ENCODE peak calls at places on chromosome 10, in five cellular contexts. K is SK-N-SH, T is stomach, C is transverse colon, W is HCT116. I is an unnamed sample.

GRCh38 chr10:89351402-89352038 is 23.7 kb downstream of the IFIT3 start:
- DNase-seq in T (no peak), C (no peak), K (no peak), W (no peak), I (no peak)

GRCh38 chr10:128051548-128051947 is 74.7 kb downstream of the MKI67 start:
- DNase-seq in W (no peak), T (no peak), C (no peak), K (no peak), I (peak; percentile 73)

GRCh38 chr10:18501198-18501597 is 150.2 kb downstream of the NSUN6 start:
- DNase-seq in C (no peak), K (no peak), W (no peak), T (no peak), I (no peak)

GRCh38 chr10:118735294-118735693 is 19.5 kb downstream of the CACUL1 start:
- DNase-seq in C (no peak), T (no peak), W (no peak), K (no peak), I (no peak)

GRCh38 chr10:49761789-49762565 is at the start of gene OGDHL:
- DNase-seq in T (peak; percentile 46), C (peak; percentile 27), K (peak; percentile 97), W (peak; percentile 26), I (peak; percentile 81)

GRCh38 chr10:107104026-107104652 is 60.4 kb downstream of the SORCS1 start:
- DNase-seq in T (no peak), K (no peak), W (no peak), C (no peak), I (no peak)

GRCh38 chr10:32210306-32211045 is 136.5 kb downstream of the EPC1 start:
- DNase-seq in W (peak; percentile 74), C (peak; percentile 24), K (peak; percentile 58), T (no peak), I (no peak)

GRCh38 chr10:7457478-7458316 is 46.9 kb upstream of the SFMBT2 start:
- DNase-seq in K (no peak), W (no peak), T (no peak), C (no peak), I (no peak)

GRCh38 chr10:88114368-88114767 is 250.9 kb downstream of the PTEN start:
- DNase-seq in K (peak; percentile 36), W (peak; percentile 35), T (peak; percentile 65), C (peak; percentile 29), I (no peak)

GRCh38 chr10:48414778-48415177 is 108.3 kb downstream of the MAPK8 start:
- DNase-seq in W (no peak), K (no peak), T (no peak), C (no peak), I (no peak)

GRCh38 chr10:59711871-59712491 is 2.3 kb upstream of the SLC16A9 start:
- DNase-seq in W (no peak), K (peak; percentile 68), C (no peak), T (no peak), I (no peak)

GRCh38 chr10:86668297-86669165 is at the start of gene LDB3:
- DNase-seq in T (peak; percentile 33), W (no peak), C (peak; percentile 31), K (peak; percentile 65), I (no peak)

GRCh38 chr10:110151871-110152270 is 55.5 kb upstream of the MXI1 start:
- DNase-seq in T (no peak), W (no peak), C (no peak), K (no peak), I (no peak)

GRCh38 chr10:36256905-36257304 is 614.8 kb upstream of the FZD8 start:
- DNase-seq in T (no peak), K (no peak), W (no peak), C (no peak), I (no peak)

GRCh38 chr10:3272300-3272699 is 99.7 kb upstream of the PITRM1 start:
- DNase-seq in K (no peak), W (no peak), C (no peak), T (no peak), I (no peak)

GRCh38 chr10:75070478-75071163 is 40.8 kb upstream of the SAMD8 start:
- DNase-seq in W (no peak), T (no peak), C (no peak), K (peak; percentile 38), I (peak; percentile 41)

GRCh38 chr10:8568401-8568800 is 513.9 kb downstream of the GATA3 start:
- DNase-seq in C (no peak), K (no peak), T (peak; percentile 37), W (no peak), I (no peak)

GRCh38 chr10:78981970-78982281 is 86.8 kb upstream of the ZMIZ1 start:
- DNase-seq in W (no peak), C (no peak), K (no peak), T (no peak), I (no peak)

GRCh38 chr10:70714961-70715360 is 42.7 kb downstream of the ADAMTS14 start:
- DNase-seq in K (no peak), T (no peak), C (no peak), W (no peak), I (no peak)

GRCh38 chr10:79602953-79603352 is 7.8 kb upstream of the SFTPA1 start:
- DNase-seq in W (no peak), K (no peak), C (no peak), T (no peak), I (no peak)

GRCh38 chr10:93921338-93921737 is 27.6 kb downstream of the SLC35G1 start:
- DNase-seq in T (no peak), C (peak; percentile 13), W (no peak), K (peak; percentile 5), I (no peak)

GRCh38 chr10:99364125-99364524 is 35.0 kb downstream of the CNNM1 start:
- DNase-seq in K (no peak), T (no peak), W (no peak), C (no peak), I (no peak)

GRCh38 chr10:2979267-2979660 is 88.1 kb upstream of the PFKP start:
- DNase-seq in T (no peak), C (no peak), W (no peak), K (no peak), I (no peak)

GRCh38 chr10:106609867-106610266 is 554.6 kb downstream of the SORCS1 start:
- DNase-seq in K (peak; percentile 8), W (no peak), T (no peak), C (no peak), I (no peak)

GRCh38 chr10:97327348-97328294 is 6.9 kb downstream of the FRAT2 start:
- DNase-seq in W (no peak), K (no peak), C (no peak), T (peak; percentile 40), I (no peak)

GRCh38 chr10:13268841-13269240 is 31.0 kb downstream of the PHYH start:
- DNase-seq in T (no peak), C (no peak), W (no peak), K (no peak), I (no peak)

GRCh38 chr10:122703483-122704448 is 4.1 kb upstream of the C10orf120 start:
- DNase-seq in C (peak; percentile 59), K (peak; percentile 79), T (peak; percentile 69), W (peak; percentile 47), I (peak; percentile 83)

GRCh38 chr10:121461307-121461706 is 136.9 kb downstream of the FGFR2 start:
- DNase-seq in K (no peak), T (no peak), W (no peak), C (no peak), I (no peak)

GRCh38 chr10:78898341-78899097 is 170.2 kb upstream of the ZMIZ1 start:
- DNase-seq in K (no peak), T (no peak), W (no peak), C (no peak), I (no peak)

DNA sequence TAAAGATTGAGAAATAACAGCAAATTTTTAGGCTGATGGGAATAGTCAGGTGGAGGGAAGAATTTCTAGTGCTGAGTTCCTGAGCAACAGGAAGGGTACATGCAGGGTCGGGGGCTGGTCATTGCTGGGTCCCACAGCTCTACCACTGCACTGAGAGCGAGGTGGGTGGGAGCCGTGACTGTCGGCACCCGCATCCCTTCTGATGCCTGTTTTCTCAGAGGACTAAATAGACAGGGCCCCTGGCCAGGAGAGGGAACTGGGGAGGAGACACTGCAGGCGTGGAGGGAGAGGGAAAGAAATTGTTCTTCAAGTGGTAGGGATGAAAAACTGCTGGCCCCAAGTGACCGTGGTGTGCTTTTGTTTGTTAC is 7.3 kb downstream of the GTPBP4 start:
- DNase-seq in W (no peak), T (no peak), K (no peak), C (no peak), I (no peak)
- TF ChIP-seq POLR2AphosphoS5 in W (no peak), T (no peak), K (no peak), C (no peak), I (no peak)

DNA sequence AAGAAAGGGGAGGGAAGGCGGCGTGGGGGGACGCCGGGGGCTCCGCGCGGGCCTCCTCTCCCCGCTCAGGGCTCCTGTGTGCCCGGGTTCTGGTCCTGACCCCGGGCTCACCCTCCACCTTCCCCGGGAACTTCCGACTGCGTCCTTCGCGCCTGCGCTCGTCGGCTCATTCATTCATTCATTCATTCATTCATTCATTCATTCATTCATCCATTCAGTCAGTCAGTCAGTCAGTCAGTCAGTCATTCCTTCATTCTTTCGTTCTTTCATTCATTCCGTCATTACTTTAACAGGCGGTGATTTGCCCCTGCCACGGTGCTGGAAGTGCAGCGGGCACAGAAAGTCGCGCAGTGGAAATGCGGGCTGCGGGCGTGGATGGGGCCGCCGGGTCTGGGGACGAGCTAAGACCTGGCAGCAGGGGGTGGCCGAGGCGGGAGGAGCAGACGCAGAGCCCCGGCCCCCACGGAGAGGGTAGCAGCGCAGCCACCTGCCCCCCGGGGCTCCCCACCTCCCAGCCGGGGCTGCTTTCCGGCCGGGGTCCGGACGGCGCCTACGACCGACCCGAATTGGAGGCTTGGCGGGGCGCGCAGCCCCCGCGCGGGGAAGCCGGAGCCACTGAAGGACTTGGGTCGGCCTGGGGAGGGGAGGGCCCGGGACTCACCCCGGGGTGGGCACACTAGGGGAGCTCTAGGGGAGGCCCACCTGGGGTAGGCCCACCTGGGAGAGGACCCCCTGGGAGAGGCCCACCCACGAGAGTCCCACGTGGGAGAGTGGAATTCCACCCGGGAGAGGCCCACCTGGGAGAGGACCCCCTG is 577 bp upstream of the CFAP46 start:
- DNase-seq in T (no peak), W (no peak), C (no peak), K (peak; percentile 61), I (no peak)
- H3K4me3 ChIP-seq in T (peak overlapping the region; percentile 70), W (peak overlapping the region; percentile 46), C (peak overlapping the region; percentile 22), K (peak overlapping the region; percentile 73), I (peak overlapping the region; percentile 24)

DNA sequence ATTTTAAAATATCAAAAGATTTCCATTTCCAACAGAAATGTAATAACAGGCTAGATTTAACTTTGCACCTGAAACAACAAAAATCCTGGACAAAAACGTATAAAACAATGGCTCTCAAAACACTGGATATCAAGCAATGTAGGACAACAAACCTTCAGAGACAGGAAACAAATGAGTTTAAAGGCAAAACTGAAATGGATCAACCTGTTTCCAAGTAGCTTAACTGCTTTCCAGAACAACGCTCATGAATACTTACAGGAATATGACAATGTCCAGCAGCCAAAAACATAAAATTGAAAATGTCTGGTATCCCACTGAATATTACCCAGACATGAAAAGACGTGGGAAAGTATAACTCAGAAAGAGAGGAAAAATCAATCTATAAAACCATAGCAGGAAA is 62.8 kb downstream of the CUBN start:
- DNase-seq in C (no peak), W (no peak), K (no peak), T (no peak), I (no peak)
- H3K4me1 ChIP-seq in C (no peaks in the 10 kb centered on the region), W (peaks cover 25% of the 10 kb centered on the region), K (peaks cover 60% of the 10 kb centered on the region), T (no peaks in the 10 kb centered on the region), I (no peaks in the 10 kb centered on the region)

GRCh38 chr10:634256-634655 is 55.2 kb downstream of the DIP2C start:
- DNase-seq in W (no peak), T (no peak), K (no peak), C (no peak), I (peak; percentile 18)
- TF ChIP-seq POLR2AphosphoS5 in W (no peak), T (no peak), K (no peak), C (no peak), I (no peak)

I was measured in spleen.